ENCODE peak calls at places on chromosomes 7 and 10, in six cellular contexts. V is GM12878, B is endothelial cell of umbilical vein, K is K562, P is HepG2, F is H1. E is an unnamed sample.

GRCh38 chr7:43572516-43573049 is 10.3 kb upstream of the STK17A start:
- DNase-seq in V (no peak), B (peak), K (peak), P (no peak), F (no peak), E (peak)

GRCh38 chr10:124465777-124466488 is 4.3 kb downstream of the LHPP start:
- DNase-seq in V (no peak), B (no peak), K (peak), P (no peak), F (no peak), E (no peak)

GRCh38 chr7:107924841-107925490 is 34.0 kb downstream of the DLD start:
- DNase-seq in V (peak), B (no peak), K (no peak), P (no peak), F (no peak), E (no peak)

GRCh38 chr10:113993489-113993932 is 50.2 kb upstream of the ADRB1 start:
- DNase-seq in V (no peak), B (no peak), K (no peak), P (no peak), F (no peak), E (no peak)

GRCh38 chr7:155257482-155258232 is 40.0 kb upstream of the INSIG1 start:
- DNase-seq in V (no peak), B (peak), K (no peak), P (no peak), F (no peak), E (no peak)

GRCh38 chr7:128217030-128217805 is 23.9 kb upstream of the LEP start:
- DNase-seq in V (no peak), B (no peak), K (peak), P (no peak), F (no peak), E (no peak)

GRCh38 chr10:69861251-69862240 is 59.8 kb downstream of the COL13A1 start:
- DNase-seq in V (no peak), B (peak), K (peak), P (peak), F (no peak), E (peak)

GRCh38 chr10:118966131-118967125 is 63.1 kb upstream of the NANOS1 start:
- DNase-seq in V (no peak), B (no peak), K (no peak), P (no peak), F (no peak), E (no peak)

GRCh38 chr10:75972494-75973276 is 541.3 kb downstream of the LRMDA start:
- DNase-seq in V (no peak), B (peak), K (no peak), P (no peak), F (no peak), E (no peak)

GRCh38 chr7:17944720-17945119 is 4.4 kb upstream of the SNX13 start:
- DNase-seq in V (no peak), B (no peak), K (no peak), P (no peak), F (no peak), E (no peak)

GRCh38 chr7:136874393-136875032 is 6.1 kb downstream of the CHRM2 start:
- DNase-seq in V (no peak), B (peak), K (peak), P (peak), F (no peak), E (peak)

GRCh38 chr7:30804078-30804661 is 33.0 kb downstream of the MINDY4 start:
- DNase-seq in V (no peak), B (peak), K (no peak), P (no peak), F (no peak), E (no peak)

GRCh38 chr10:106952033-106952432 is 212.5 kb downstream of the SORCS1 start:
- DNase-seq in V (no peak), B (no peak), K (no peak), P (no peak), F (no peak), E (no peak)

GRCh38 chr7:84372155-84372621 is 177.6 kb upstream of the SEMA3A start:
- DNase-seq in V (no peak), B (no peak), K (peak), P (no peak), F (no peak), E (peak)

GRCh38 chr10:119933179-119933578 is 40.6 kb downstream of the SEC23IP start:
- DNase-seq in V (no peak), B (peak), K (no peak), P (peak), F (no peak), E (no peak)

GRCh38 chr7:33563010-33563409 is 342.3 kb upstream of the BMPER start:
- DNase-seq in V (no peak), B (no peak), K (no peak), P (no peak), F (no peak), E (no peak)

GRCh38 chr10:116774728-116775151 is 32.4 kb upstream of the HSPA12A start:
- DNase-seq in V (no peak), B (no peak), K (no peak), P (no peak), F (no peak), E (no peak)

GRCh38 chr7:24025094-24025493 is 258.9 kb upstream of the NPY start:
- DNase-seq in V (no peak), B (no peak), K (no peak), P (no peak), F (no peak), E (no peak)

GRCh38 chr7:127683776-127684681 is 32.0 kb downstream of the SND1 start:
- DNase-seq in V (peak), B (peak), K (no peak), P (no peak), F (no peak), E (no peak)

GRCh38 chr7:95295399-95295798 is 28.9 kb downstream of the PON1 start:
- DNase-seq in V (no peak), B (no peak), K (no peak), P (no peak), F (no peak), E (no peak)

GRCh38 chr10:72730462-72730861 is 38.5 kb downstream of the MCU start:
- DNase-seq in V (no peak), B (no peak), K (no peak), P (no peak), F (no peak), E (no peak)

GRCh38 chr10:48935141-48935540 is 4.5 kb downstream of the LRRC18 start:
- DNase-seq in V (no peak), B (no peak), K (no peak), P (no peak), F (no peak), E (no peak)

GRCh38 chr7:117979954-117980497 is 106.8 kb upstream of the CTTNBP2 start:
- DNase-seq in V (no peak), B (no peak), K (no peak), P (no peak), F (no peak), E (no peak)

GRCh38 chr7:103704701-103705100 is 258.7 kb upstream of the SLC26A5 start:
- DNase-seq in V (no peak), B (no peak), K (no peak), P (no peak), F (no peak), E (no peak)

GRCh38 chr10:71727429-71728217 is 8.0 kb upstream of the C10orf105 start:
- DNase-seq in V (peak), B (no peak), K (peak), P (peak), F (no peak), E (no peak)

GRCh38 chr10:119111968-119112515 is 8.1 kb downstream of the DENND10 start:
- DNase-seq in V (no peak), B (no peak), K (no peak), P (no peak), F (no peak), E (no peak)

GRCh38 chr7:116429986-116430619 is 69.4 kb upstream of the CAV2 start:
- DNase-seq in V (no peak), B (no peak), K (no peak), P (no peak), F (no peak), E (no peak)

GRCh38 chr10:66783296-66783695 is 142.5 kb upstream of the LRRTM3 start:
- DNase-seq in V (no peak), B (no peak), K (no peak), P (no peak), F (no peak), E (no peak)

GRCh38 chr10:9828110-9828509 is 1189.6 kb upstream of the CELF2 start:
- DNase-seq in V (no peak), B (no peak), K (no peak), P (no peak), F (no peak), E (no peak)

GRCh38 chr10:66827353-66827752 is 98.5 kb upstream of the LRRTM3 start:
- DNase-seq in V (no peak), B (no peak), K (no peak), P (no peak), F (no peak), E (peak)

GRCh38 chr7:38825721-38826440 is 83.1 kb downstream of the VPS41 start:
- DNase-seq in V (no peak), B (no peak), K (no peak), P (no peak), F (no peak), E (no peak)
- TF ChIP-seq EZH2 in V (no peak), B (no peak), K (no peak), P (no peak), F (no peak), E (no peak)

DNA sequence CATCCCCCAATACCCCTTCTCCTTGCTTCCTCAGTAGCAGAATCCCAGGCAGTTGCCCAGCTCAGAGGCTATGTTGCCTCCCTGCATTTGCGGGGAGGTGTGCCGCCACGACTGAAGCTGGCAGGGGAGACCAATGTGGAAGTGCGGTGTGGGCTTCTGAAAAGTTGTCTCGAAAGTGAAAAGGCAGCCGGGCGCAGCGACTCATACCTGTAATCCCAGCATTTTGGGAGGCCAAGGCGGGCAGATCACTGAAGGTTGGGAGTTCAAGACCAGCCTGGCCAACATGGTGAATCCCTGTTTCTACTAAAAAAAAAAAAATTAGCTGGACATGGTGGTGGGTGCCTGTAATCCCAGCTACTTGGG is 15.9 kb upstream of the PFKFB3 start:
- DNase-seq in V (no peak), B (no peak), K (no peak), P (no peak), F (no peak), E (no peak)
- TF ChIP-seq MAX in V (no peak), B (no peak), K (no peak), P (no peak), F (no peak), E (no peak)

GRCh38 chr10:93062499-93063216 is 2.1 kb downstream of the CYP26C1 start:
- DNase-seq in V (no peak), B (no peak), K (no peak), P (no peak), F (peak), E (no peak)

GRCh38 chr10:93063217-93063976 is 2.8 kb downstream of the CYP26C1 start:
- DNase-seq in V (no peak), B (no peak), K (no peak), P (no peak), F (no peak), E (no peak)

GRCh38 chr10:93059975-93060886 is at the start of gene CYP26C1:
- DNase-seq in V (no peak), B (no peak), K (no peak), P (no peak), F (no peak), E (no peak)

GRCh38 chr10:93060887-93061593 is 442 bp downstream of the CYP26C1 start:
- DNase-seq in V (no peak), B (no peak), K (no peak), P (no peak), F (no peak), E (no peak)

DNA sequence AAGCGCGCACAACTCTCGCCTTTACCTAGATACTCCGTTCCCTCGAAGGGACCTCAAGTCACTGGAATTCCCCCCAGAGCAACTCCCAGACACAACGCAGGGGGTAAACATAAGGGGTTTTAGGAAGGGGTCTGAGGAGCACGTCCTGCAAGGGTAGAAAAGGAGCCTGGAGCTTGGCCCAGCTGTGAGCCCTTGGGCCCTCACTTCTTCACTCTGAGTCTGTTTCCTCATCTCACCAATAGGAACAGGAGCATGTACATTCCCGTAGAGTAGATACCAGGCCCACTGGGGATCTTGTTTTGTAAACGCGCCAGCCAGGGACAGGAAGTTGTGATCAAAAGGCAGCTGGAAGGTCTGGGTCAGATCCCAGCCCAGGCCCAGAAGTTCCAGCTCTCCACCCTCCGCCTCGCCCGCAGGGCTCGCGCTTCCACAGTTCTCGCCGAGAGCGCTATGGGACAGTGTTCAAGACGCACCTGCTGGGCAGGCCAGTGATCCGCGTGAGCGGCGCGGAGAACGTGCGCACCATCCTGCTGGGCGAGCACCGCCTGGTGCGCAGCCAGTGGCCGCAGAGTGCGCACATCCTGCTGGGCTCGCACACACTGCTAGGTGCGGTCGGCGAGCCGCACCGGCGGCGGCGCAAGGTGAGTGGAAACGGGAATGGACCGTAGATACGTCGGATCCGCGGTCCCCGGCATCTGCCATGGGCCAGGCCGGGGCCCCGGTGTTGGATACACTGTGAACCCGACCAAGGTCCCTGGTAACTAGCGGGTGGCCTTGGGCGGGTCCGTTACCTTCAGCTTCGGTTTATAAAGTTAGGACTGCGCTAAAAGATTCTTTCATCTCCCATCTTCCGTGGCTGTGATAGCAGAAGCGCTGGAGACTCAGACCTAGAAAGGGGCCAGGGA is 1.2 kb downstream of the CYP26C1 start:
- DNase-seq in V (no peak), B (no peak), K (no peak), P (no peak), F (no peak), E (no peak)
- TF ChIP-seq EZH2 in V (no peak), B (no peak), K (no peak), P (no peak), F (peak), E (no peak)

DNA sequence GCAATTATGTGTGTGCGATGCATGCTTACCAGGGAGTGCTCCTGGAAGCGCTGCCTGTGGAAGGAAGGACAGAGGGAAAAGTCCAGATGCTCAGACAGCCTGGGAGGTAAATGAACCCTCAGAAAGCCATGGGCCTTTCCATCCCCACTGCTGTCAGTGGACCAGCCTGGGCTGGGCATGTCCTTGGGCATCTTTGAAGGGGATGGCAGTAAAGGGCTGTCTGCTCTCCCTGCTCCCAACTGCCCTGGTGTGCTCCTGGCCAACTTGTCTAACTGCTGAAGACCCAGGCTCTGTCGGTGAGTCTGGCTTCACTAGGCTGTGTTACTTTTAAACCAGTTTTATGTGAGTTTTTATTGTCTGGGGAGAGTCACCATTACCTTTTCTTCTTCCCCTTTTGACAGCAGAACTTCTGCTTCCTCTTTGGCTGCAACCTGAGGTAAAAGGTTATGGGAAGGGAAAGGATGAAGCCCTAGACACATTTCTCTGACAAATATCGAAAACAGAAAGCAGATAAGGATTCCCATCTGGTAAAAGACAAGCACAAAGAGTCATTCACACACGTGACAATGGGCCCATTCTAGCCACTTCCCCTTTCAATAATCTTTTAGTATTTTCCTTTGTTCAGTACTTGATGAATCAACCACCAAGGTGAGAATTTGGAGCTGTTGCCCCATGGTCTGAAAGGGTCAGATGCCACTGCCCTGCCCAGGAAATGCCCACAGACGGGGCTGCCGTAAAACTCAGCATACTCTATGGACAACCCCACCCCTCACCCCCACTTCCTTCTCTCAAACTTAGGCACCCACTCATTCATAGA is 27.6 kb upstream of the PIK3AP1 start:
- DNase-seq in V (peak), B (no peak), K (no peak), P (peak), F (no peak), E (no peak)
- TF ChIP-seq MAX in V (no peak), B (no peak), K (no peak), P (no peak), F (no peak), E (no peak)

GRCh38 chr7:1230411-1231213 is 2.1 kb upstream of the UNCX start:
- DNase-seq in V (no peak), B (no peak), K (no peak), P (no peak), F (no peak), E (no peak)
- TF ChIP-seq EZH2 in V (no peak), B (no peak), K (no peak), P (no peak), F (no peak), E (no peak)

E was measured in HCT116.